ENCODE peak calls at places on chromosomes 3 and 15, in five cellular contexts. One of them, this sample, is unnamed. For H3K4me1, the result is how much of the 10 kb centered on the place peaks cover.

GRCh38 chr3:178671261-178672191 is 135.3 kb downstream of the KCNMB2 start:
- DNase-seq in DND-41: no peak
- DNase-seq in lower lobe of right lung: no peak
- DNase-seq in sigmoid colon: no peak
- DNase-seq in effector memory CD4-positive, alpha-beta T cell: no peak
- DNase-seq in this sample: no peak

GRCh38 chr3:184241447-184242296 is 7.1 kb downstream of the ALG3 start:
- DNase-seq in DND-41: peak
- DNase-seq in lower lobe of right lung: peak
- DNase-seq in sigmoid colon: no peak
- DNase-seq in effector memory CD4-positive, alpha-beta T cell: no peak
- DNase-seq in this sample: no peak

GRCh38 chr3:188434594-188434993 is 280.6 kb downstream of the LPP start:
- DNase-seq in DND-41: no peak
- DNase-seq in lower lobe of right lung: no peak
- DNase-seq in sigmoid colon: no peak
- DNase-seq in effector memory CD4-positive, alpha-beta T cell: no peak
- DNase-seq in this sample: no peak

GRCh38 chr3:184180165-184180564 is 5.5 kb downstream of the AP2M1 start:
- DNase-seq in DND-41: no peak
- DNase-seq in lower lobe of right lung: no peak
- DNase-seq in sigmoid colon: no peak
- DNase-seq in effector memory CD4-positive, alpha-beta T cell: no peak
- DNase-seq in this sample: no peak

GRCh38 chr3:122299872-122300460 is 25.1 kb upstream of the CSTA start:
- DNase-seq in DND-41: peak
- DNase-seq in lower lobe of right lung: no peak
- DNase-seq in sigmoid colon: no peak
- DNase-seq in effector memory CD4-positive, alpha-beta T cell: no peak
- DNase-seq in this sample: no peak

GRCh38 chr15:39797407-39797806 is 14.8 kb upstream of the FSIP1 start:
- DNase-seq in DND-41: no peak
- DNase-seq in lower lobe of right lung: no peak
- DNase-seq in sigmoid colon: no peak
- DNase-seq in effector memory CD4-positive, alpha-beta T cell: no peak
- DNase-seq in this sample: no peak

GRCh38 chr3:182058488-182058887 is 346.8 kb downstream of the SOX2 start:
- DNase-seq in DND-41: no peak
- DNase-seq in lower lobe of right lung: no peak
- DNase-seq in sigmoid colon: no peak
- DNase-seq in effector memory CD4-positive, alpha-beta T cell: no peak
- DNase-seq in this sample: no peak

GRCh38 chr15:56805466-56806146 is 72.3 kb upstream of the ZNF280D start:
- DNase-seq in DND-41: no peak
- DNase-seq in lower lobe of right lung: no peak
- DNase-seq in sigmoid colon: no peak
- DNase-seq in effector memory CD4-positive, alpha-beta T cell: no peak
- DNase-seq in this sample: no peak

GRCh38 chr15:33310481-33311311 is at the start of gene RYR3:
- DNase-seq in DND-41: no peak
- DNase-seq in lower lobe of right lung: no peak
- DNase-seq in sigmoid colon: peak
- DNase-seq in effector memory CD4-positive, alpha-beta T cell: no peak
- DNase-seq in this sample: no peak

GRCh38 chr3:18237251-18238005 is 187.7 kb downstream of the SATB1 start:
- DNase-seq in DND-41: no peak
- DNase-seq in lower lobe of right lung: no peak
- DNase-seq in sigmoid colon: no peak
- DNase-seq in effector memory CD4-positive, alpha-beta T cell: no peak
- DNase-seq in this sample: no peak

GRCh38 chr15:36737430-36737891 is 158.0 kb downstream of the CDIN1 start:
- DNase-seq in DND-41: no peak
- DNase-seq in lower lobe of right lung: no peak
- DNase-seq in sigmoid colon: no peak
- DNase-seq in effector memory CD4-positive, alpha-beta T cell: no peak
- DNase-seq in this sample: no peak

GRCh38 chr15:29631076-29632070 is 190.9 kb downstream of the TJP1 start:
- DNase-seq in DND-41: no peak
- DNase-seq in lower lobe of right lung: no peak
- DNase-seq in sigmoid colon: no peak
- DNase-seq in effector memory CD4-positive, alpha-beta T cell: no peak
- DNase-seq in this sample: no peak

GRCh38 chr3:193872265-193872753 is 263.6 kb upstream of the HES1 start:
- DNase-seq in DND-41: no peak
- DNase-seq in lower lobe of right lung: no peak
- DNase-seq in sigmoid colon: no peak
- DNase-seq in effector memory CD4-positive, alpha-beta T cell: no peak
- DNase-seq in this sample: no peak

GRCh38 chr3:114127517-114127916 is 51.3 kb downstream of the DRD3 start:
- DNase-seq in DND-41: no peak
- DNase-seq in lower lobe of right lung: no peak
- DNase-seq in sigmoid colon: no peak
- DNase-seq in effector memory CD4-positive, alpha-beta T cell: no peak
- DNase-seq in this sample: no peak

GRCh38 chr3:167811071-167811470 is 75.5 kb downstream of the SERPINI1 start:
- DNase-seq in DND-41: no peak
- DNase-seq in lower lobe of right lung: no peak
- DNase-seq in sigmoid colon: no peak
- DNase-seq in effector memory CD4-positive, alpha-beta T cell: no peak
- DNase-seq in this sample: no peak

GRCh38 chr3:32675650-32676049 is 9.3 kb upstream of the CNOT10 start:
- DNase-seq in DND-41: no peak
- DNase-seq in lower lobe of right lung: no peak
- DNase-seq in sigmoid colon: no peak
- DNase-seq in effector memory CD4-positive, alpha-beta T cell: no peak
- DNase-seq in this sample: no peak

GRCh38 chr3:41131224-41131623 is 68.1 kb upstream of the CTNNB1 start:
- DNase-seq in DND-41: no peak
- DNase-seq in lower lobe of right lung: no peak
- DNase-seq in sigmoid colon: no peak
- DNase-seq in effector memory CD4-positive, alpha-beta T cell: no peak
- DNase-seq in this sample: no peak

GRCh38 chr3:122893754-122894668 is 99.1 kb downstream of the SLC49A4 start:
- DNase-seq in DND-41: no peak
- DNase-seq in lower lobe of right lung: no peak
- DNase-seq in sigmoid colon: no peak
- DNase-seq in effector memory CD4-positive, alpha-beta T cell: no peak
- DNase-seq in this sample: no peak

GRCh38 chr3:44058868-44059203 is 182.8 kb upstream of the TOPAZ1 start:
- DNase-seq in DND-41: no peak
- DNase-seq in lower lobe of right lung: no peak
- DNase-seq in sigmoid colon: no peak
- DNase-seq in effector memory CD4-positive, alpha-beta T cell: no peak
- DNase-seq in this sample: no peak

GRCh38 chr3:171813897-171814460 is 3.7 kb upstream of the PLD1 start:
- DNase-seq in DND-41: no peak
- DNase-seq in lower lobe of right lung: no peak
- DNase-seq in sigmoid colon: peak
- DNase-seq in effector memory CD4-positive, alpha-beta T cell: no peak
- DNase-seq in this sample: no peak

GRCh38 chr3:72279068-72279598 is 494.2 kb upstream of the PROK2 start:
- DNase-seq in DND-41: no peak
- DNase-seq in lower lobe of right lung: no peak
- DNase-seq in sigmoid colon: no peak
- DNase-seq in effector memory CD4-positive, alpha-beta T cell: no peak
- DNase-seq in this sample: no peak

DNA sequence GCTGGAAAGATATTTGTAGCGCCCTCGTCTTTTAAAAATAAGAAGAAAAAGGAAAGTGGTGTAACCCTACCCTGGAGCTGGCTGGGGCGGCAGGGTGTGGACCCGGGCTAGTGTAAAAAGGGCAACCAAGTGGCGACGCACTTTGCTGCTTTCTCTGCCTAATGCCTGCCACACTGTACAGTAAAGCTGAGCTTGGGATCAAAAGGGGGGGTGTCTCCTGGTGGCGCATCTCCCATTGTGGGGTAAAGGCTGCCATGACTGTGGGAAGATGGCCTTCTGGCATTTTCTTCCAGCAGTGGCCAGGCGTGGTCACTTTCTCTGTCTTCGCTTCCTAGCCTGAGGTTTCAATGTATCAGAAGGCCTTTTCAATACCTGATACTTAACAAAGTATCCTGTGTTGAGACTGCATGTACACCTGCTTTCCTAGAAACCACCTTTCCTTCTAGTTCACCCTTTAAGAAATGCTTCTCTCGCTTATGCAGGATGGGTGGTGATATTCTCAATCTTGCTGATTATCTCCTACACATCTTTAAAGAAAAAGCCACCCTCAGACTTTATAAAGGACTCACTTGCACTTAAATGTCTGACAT is 901 bp downstream of the ARL6IP5 start:
- DNase-seq in DND-41: peak
- DNase-seq in lower lobe of right lung: peak
- DNase-seq in sigmoid colon: no peak
- DNase-seq in effector memory CD4-positive, alpha-beta T cell: no peak
- DNase-seq in this sample: no peak
- H3K4me1 ChIP-seq in DND-41: half or more
- H3K4me1 ChIP-seq in lower lobe of right lung: half or more
- H3K4me1 ChIP-seq in sigmoid colon: half or more
- H3K4me1 ChIP-seq in effector memory CD4-positive, alpha-beta T cell: half or more
- H3K4me1 ChIP-seq in this sample: half or more

DNA sequence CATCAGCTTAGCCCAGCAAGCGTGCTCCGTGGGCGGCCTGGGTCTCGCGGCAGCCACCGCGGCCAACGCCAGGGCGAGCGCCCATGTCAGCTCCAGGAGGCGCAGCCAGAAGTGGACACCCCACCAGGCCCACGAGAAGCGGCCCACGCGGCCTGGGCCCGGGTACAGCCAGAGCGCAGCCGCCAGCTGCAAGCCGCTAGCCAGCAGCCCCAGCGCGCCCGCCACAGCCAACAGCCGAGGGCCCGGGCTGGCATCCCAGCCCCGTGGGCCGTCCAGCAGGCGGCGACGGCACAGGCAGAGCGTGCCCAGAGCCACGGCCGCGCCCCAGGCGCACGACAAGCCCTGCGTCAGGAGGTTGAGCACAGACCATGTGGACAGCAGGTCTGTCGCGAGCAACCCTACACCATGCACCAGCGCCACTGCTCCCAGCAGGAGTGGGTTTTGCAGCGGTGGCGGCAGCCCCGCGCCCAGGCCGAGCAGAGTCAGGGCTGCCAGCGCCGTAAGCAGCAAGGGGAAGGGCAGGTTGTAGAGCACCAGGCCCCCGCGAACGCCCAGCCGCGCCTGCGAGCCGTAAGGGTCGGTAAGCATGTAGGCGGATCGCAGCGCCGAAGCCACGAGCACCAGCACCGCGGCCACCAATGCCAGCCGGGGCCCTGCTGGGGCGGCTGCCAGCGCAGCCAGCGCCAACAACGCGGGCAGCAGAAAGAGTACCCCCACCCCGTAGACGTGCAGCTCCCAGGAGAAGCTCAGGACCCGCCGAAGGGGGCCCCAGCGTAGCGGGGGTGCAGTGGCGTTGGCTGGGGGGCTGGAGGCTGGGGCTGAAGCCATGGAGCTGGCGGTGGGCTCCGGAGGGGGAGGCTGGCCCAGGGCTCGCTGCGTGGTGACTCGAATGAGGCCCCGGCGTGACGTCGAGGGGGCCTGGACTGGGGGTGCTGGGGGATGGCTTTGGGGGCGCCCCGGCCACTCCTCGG is 4.9 kb downstream of the PRRT3 start:
- DNase-seq in DND-41: no peak
- DNase-seq in lower lobe of right lung: peak
- DNase-seq in sigmoid colon: peak
- DNase-seq in effector memory CD4-positive, alpha-beta T cell: no peak
- DNase-seq in this sample: no peak
- H3K4me3 ChIP-seq in DND-41: no peak
- H3K4me3 ChIP-seq in lower lobe of right lung: peak
- H3K4me3 ChIP-seq in sigmoid colon: peak
- H3K4me3 ChIP-seq in effector memory CD4-positive, alpha-beta T cell: no peak
- H3K4me3 ChIP-seq in this sample: no peak

DNA sequence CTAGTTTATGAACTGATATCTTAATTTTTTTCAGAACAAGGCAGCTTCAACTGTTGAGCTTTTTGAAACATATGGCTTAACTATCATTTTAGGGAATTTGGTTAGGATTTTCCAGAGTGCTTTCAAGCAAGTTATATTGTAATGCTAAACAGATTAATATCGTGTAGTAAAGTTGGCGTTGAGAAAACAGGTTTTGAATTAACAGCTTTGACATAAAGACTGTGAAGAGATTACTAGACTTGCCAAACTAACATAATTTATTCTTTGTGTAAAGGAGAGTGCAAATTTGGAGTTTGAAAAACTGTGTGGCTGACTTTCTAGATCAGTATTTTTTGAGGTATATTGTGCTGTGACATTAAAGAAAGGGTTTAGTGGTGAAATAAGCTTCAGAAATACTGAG is 17.2 kb downstream of the IQGAP1 start:
- DNase-seq in DND-41: no peak
- DNase-seq in lower lobe of right lung: no peak
- DNase-seq in sigmoid colon: no peak
- DNase-seq in effector memory CD4-positive, alpha-beta T cell: no peak
- DNase-seq in this sample: no peak
- H3K4me1 ChIP-seq in DND-41: under half
- H3K4me1 ChIP-seq in lower lobe of right lung: half or more
- H3K4me1 ChIP-seq in sigmoid colon: half or more
- H3K4me1 ChIP-seq in effector memory CD4-positive, alpha-beta T cell: under half
- H3K4me1 ChIP-seq in this sample: under half

GRCh38 chr3:57007513-57008415 is 52.7 kb upstream of the SPATA12 start:
- DNase-seq in DND-41: peak
- DNase-seq in lower lobe of right lung: peak
- DNase-seq in sigmoid colon: peak
- DNase-seq in effector memory CD4-positive, alpha-beta T cell: no peak
- DNase-seq in this sample: no peak
- H3K4me3 ChIP-seq in DND-41: no peak
- H3K4me3 ChIP-seq in lower lobe of right lung: no peak
- H3K4me3 ChIP-seq in sigmoid colon: peak
- H3K4me3 ChIP-seq in effector memory CD4-positive, alpha-beta T cell: no peak
- H3K4me3 ChIP-seq in this sample: no peak